ENCODE peak calls at places on chromosomes 12 and 14, in seven cellular contexts. One of them, this sample, is unnamed.

GRCh38 chr12:105706321-105706972 is 376.0 kb downstream of the C12orf75 start:
- DNase-seq in colonic mucosa: no peak
- DNase-seq in A549: no peak
- DNase-seq in endothelial cell: no peak
- DNase-seq in BE2C: peak; percentile 12
- DNase-seq in lower leg skin: no peak
- DNase-seq in Calu3: no peak
- DNase-seq in this sample: no peak

GRCh38 chr14:99590746-99591555 is 13.1 kb downstream of the CCDC85C start:
- DNase-seq in colonic mucosa: no peak
- DNase-seq in lower leg skin: no peak
- DNase-seq in Calu3: peak; percentile 34
- DNase-seq in BE2C: peak; percentile 71
- DNase-seq in A549: no peak
- DNase-seq in endothelial cell: no peak
- DNase-seq in this sample: no peak

GRCh38 chr14:64082837-64083236 is 211.3 kb downstream of the ESR2 start:
- DNase-seq in Calu3: no peak
- DNase-seq in BE2C: no peak
- DNase-seq in lower leg skin: no peak
- DNase-seq in colonic mucosa: no peak
- DNase-seq in A549: no peak
- DNase-seq in endothelial cell: no peak
- DNase-seq in this sample: no peak

GRCh38 chr12:115660211-115660805 is 617.2 kb downstream of the MED13L start:
- DNase-seq in colonic mucosa: peak; percentile 66
- DNase-seq in Calu3: no peak
- DNase-seq in endothelial cell: no peak
- DNase-seq in A549: no peak
- DNase-seq in BE2C: no peak
- DNase-seq in lower leg skin: peak; percentile 18
- DNase-seq in this sample: no peak

GRCh38 chr14:53881921-53882320 is 74.7 kb downstream of the BMP4 start:
- DNase-seq in BE2C: no peak
- DNase-seq in A549: no peak
- DNase-seq in colonic mucosa: no peak
- DNase-seq in lower leg skin: no peak
- DNase-seq in Calu3: no peak
- DNase-seq in endothelial cell: no peak
- DNase-seq in this sample: no peak

GRCh38 chr12:41795910-41796309 is 348.8 kb downstream of the GXYLT1 start:
- DNase-seq in Calu3: no peak
- DNase-seq in endothelial cell: peak; percentile 17
- DNase-seq in A549: no peak
- DNase-seq in BE2C: no peak
- DNase-seq in colonic mucosa: no peak
- DNase-seq in lower leg skin: no peak
- DNase-seq in this sample: no peak

GRCh38 chr14:27739657-27740156 is 1026.9 kb upstream of the FOXG1 start:
- DNase-seq in A549: no peak
- DNase-seq in Calu3: no peak
- DNase-seq in colonic mucosa: no peak
- DNase-seq in lower leg skin: no peak
- DNase-seq in endothelial cell: no peak
- DNase-seq in BE2C: no peak
- DNase-seq in this sample: no peak

GRCh38 chr12:131217024-131217586 is 263.4 kb downstream of the ADGRD1 start:
- DNase-seq in A549: no peak
- DNase-seq in BE2C: peak; percentile 73
- DNase-seq in lower leg skin: no peak
- DNase-seq in Calu3: no peak
- DNase-seq in colonic mucosa: no peak
- DNase-seq in endothelial cell: no peak
- DNase-seq in this sample: no peak

GRCh38 chr12:59583003-59583712 is 12.7 kb upstream of the SLC16A7 start:
- DNase-seq in endothelial cell: no peak
- DNase-seq in A549: no peak
- DNase-seq in colonic mucosa: no peak
- DNase-seq in Calu3: no peak
- DNase-seq in BE2C: no peak
- DNase-seq in lower leg skin: no peak
- DNase-seq in this sample: no peak

GRCh38 chr14:26596722-26597030 is 1.2 kb downstream of the NOVA1 start:
- DNase-seq in BE2C: peak; percentile 17
- DNase-seq in lower leg skin: no peak
- DNase-seq in A549: no peak
- DNase-seq in Calu3: no peak
- DNase-seq in colonic mucosa: peak; percentile 18
- DNase-seq in endothelial cell: peak; percentile 9
- DNase-seq in this sample: no peak

GRCh38 chr12:52454411-52455201 is 2.7 kb upstream of the KRT6B start:
- DNase-seq in endothelial cell: no peak
- DNase-seq in lower leg skin: no peak
- DNase-seq in BE2C: no peak
- DNase-seq in A549: no peak
- DNase-seq in Calu3: no peak
- DNase-seq in colonic mucosa: no peak
- DNase-seq in this sample: no peak

GRCh38 chr12:54304187-54304810 is 3.5 kb upstream of the NFE2 start:
- DNase-seq in A549: no peak
- DNase-seq in endothelial cell: peak; percentile 22
- DNase-seq in lower leg skin: peak; percentile 77
- DNase-seq in Calu3: peak; percentile 88
- DNase-seq in BE2C: peak; percentile 66
- DNase-seq in colonic mucosa: peak; percentile 74
- DNase-seq in this sample: peak; percentile 47

GRCh38 chr12:87687362-87687761 is 341.8 kb downstream of the C12orf50 start:
- DNase-seq in endothelial cell: no peak
- DNase-seq in A549: no peak
- DNase-seq in colonic mucosa: no peak
- DNase-seq in Calu3: peak; percentile 50
- DNase-seq in BE2C: no peak
- DNase-seq in lower leg skin: no peak
- DNase-seq in this sample: no peak

GRCh38 chr12:65195387-65196055 is 26.1 kb downstream of the LEMD3 start:
- DNase-seq in BE2C: no peak
- DNase-seq in Calu3: no peak
- DNase-seq in endothelial cell: no peak
- DNase-seq in A549: no peak
- DNase-seq in colonic mucosa: no peak
- DNase-seq in lower leg skin: no peak
- DNase-seq in this sample: no peak

GRCh38 chr14:83556065-83556464 is 1973.9 kb upstream of the FLRT2 start:
- DNase-seq in BE2C: no peak
- DNase-seq in Calu3: no peak
- DNase-seq in colonic mucosa: no peak
- DNase-seq in endothelial cell: no peak
- DNase-seq in lower leg skin: no peak
- DNase-seq in A549: no peak
- DNase-seq in this sample: no peak

GRCh38 chr12:130198026-130198662 is 35.9 kb downstream of the FZD10 start:
- DNase-seq in A549: no peak
- DNase-seq in colonic mucosa: no peak
- DNase-seq in Calu3: no peak
- DNase-seq in BE2C: no peak
- DNase-seq in endothelial cell: no peak
- DNase-seq in lower leg skin: no peak
- DNase-seq in this sample: no peak

DNA sequence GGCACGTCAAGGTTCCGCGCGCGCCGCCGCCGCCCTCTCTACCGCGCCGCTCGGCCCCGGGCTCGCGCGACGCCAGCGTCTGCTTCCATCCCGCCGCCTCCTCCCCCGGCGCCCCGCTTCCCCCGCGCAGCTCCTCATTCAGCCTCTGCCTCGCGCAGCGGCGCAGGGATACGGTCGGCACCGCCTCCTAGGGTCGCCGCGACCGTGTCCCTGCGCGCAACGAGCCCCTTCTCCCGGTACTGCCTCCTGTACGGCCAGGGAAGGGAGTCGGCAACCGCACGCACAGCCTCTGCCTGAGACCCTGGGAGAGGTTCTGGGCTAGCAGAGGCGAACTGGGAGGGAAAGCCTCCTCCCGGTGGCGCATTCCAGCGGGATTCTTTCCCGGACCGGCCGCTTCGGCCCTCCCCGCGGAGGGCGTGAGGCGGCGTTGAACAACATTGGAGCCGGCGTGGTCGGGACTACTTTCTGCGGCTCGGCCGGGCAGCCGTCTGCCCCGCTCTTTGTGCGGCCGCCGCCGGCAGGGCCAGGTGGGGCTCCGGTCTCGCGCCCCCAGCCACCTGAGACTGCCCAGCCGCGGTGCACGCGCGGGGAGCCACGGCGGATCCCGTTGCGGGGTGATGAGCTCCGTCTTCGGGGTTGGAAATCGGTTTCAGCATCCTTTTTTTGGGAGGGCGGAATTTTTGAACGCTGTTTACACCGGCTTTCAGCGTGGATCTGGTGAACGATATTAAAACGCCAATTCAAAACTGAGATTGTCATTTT is at the start of gene LRP6:
- DNase-seq in colonic mucosa: peak; percentile 88
- DNase-seq in Calu3: peak; percentile 92
- DNase-seq in BE2C: peak; percentile 95
- DNase-seq in endothelial cell: peak; percentile 91
- DNase-seq in A549: peak; percentile 92
- DNase-seq in lower leg skin: peak; percentile 70
- DNase-seq in this sample: peak; percentile 55
- TF ChIP-seq CTCF in colonic mucosa: no peak
- TF ChIP-seq CTCF in Calu3: peak; percentile 21
- TF ChIP-seq CTCF in BE2C: no peak
- TF ChIP-seq CTCF in endothelial cell: no peak
- TF ChIP-seq CTCF in A549: no peak
- TF ChIP-seq CTCF in lower leg skin: no peak
- TF ChIP-seq CTCF in this sample: no peak

GRCh38 chr12:62436164-62436503 is 30.5 kb upstream of the MON2 start:
- DNase-seq in endothelial cell: no peak
- DNase-seq in Calu3: no peak
- DNase-seq in colonic mucosa: no peak
- DNase-seq in lower leg skin: no peak
- DNase-seq in BE2C: peak; percentile 6
- DNase-seq in A549: no peak
- DNase-seq in this sample: no peak

GRCh38 chr12:62435337-62436163 is 31.1 kb upstream of the MON2 start:
- DNase-seq in endothelial cell: peak; percentile 56
- DNase-seq in lower leg skin: peak; percentile 28
- DNase-seq in BE2C: peak; percentile 65
- DNase-seq in A549: peak; percentile 77
- DNase-seq in Calu3: peak; percentile 70
- DNase-seq in colonic mucosa: peak; percentile 50
- DNase-seq in this sample: no peak

GRCh38 chr12:62434504-62435336 is 31.9 kb upstream of the MON2 start:
- DNase-seq in A549: no peak
- DNase-seq in BE2C: peak; percentile 9
- DNase-seq in endothelial cell: no peak
- DNase-seq in Calu3: peak; percentile 63
- DNase-seq in lower leg skin: no peak
- DNase-seq in colonic mucosa: no peak
- DNase-seq in this sample: no peak

DNA sequence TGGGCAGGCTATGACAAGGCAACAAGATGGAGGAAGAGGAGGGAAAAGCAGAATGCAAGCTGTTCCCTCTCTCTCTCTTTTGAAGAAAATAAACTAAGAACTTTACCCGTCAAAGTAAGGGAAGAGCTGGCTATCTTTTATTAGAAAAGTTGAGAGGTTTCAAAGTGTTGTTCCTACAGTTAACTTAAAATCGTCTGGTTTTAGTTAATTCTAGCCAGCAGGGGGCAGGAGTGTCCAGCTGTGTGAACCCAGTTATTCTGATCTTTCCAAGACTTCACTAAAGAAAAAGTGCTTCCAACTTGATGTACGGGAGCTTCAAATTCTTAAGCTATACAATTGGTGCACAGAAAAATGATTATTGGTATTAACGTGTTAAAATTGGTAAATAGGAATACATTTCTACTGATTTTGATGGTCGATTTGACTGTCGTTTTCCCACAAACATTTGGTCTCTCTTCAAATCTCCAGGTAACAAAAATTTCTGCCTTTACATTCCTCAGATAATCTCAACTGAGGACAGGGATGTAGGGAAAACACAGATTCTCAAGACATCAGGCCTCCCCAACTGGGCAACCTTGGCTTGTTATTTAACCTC is 28.4 kb upstream of the MON2 start:
- DNase-seq in colonic mucosa: peak; percentile 74
- DNase-seq in endothelial cell: peak; percentile 64
- DNase-seq in A549: peak; percentile 41
- DNase-seq in Calu3: peak; percentile 74
- DNase-seq in BE2C: peak; percentile 67
- DNase-seq in lower leg skin: peak; percentile 44
- DNase-seq in this sample: no peak
- TF ChIP-seq CTCF in colonic mucosa: peak; percentile 72
- TF ChIP-seq CTCF in endothelial cell: peak; percentile 82
- TF ChIP-seq CTCF in A549: peak; percentile 88
- TF ChIP-seq CTCF in Calu3: peak; percentile 64
- TF ChIP-seq CTCF in BE2C: peak; percentile 73
- TF ChIP-seq CTCF in lower leg skin: no peak
- TF ChIP-seq CTCF in this sample: peak; percentile 36

GRCh38 chr14:101313268-101313667 is 248.0 kb upstream of the DIO3 start:
- DNase-seq in endothelial cell: no peak
- DNase-seq in lower leg skin: no peak
- DNase-seq in A549: no peak
- DNase-seq in Calu3: no peak
- DNase-seq in colonic mucosa: no peak
- DNase-seq in BE2C: peak; percentile 36
- DNase-seq in this sample: no peak
- TF ChIP-seq CTCF in endothelial cell: no peak
- TF ChIP-seq CTCF in lower leg skin: no peak
- TF ChIP-seq CTCF in A549: no peak
- TF ChIP-seq CTCF in Calu3: no peak
- TF ChIP-seq CTCF in colonic mucosa: no peak
- TF ChIP-seq CTCF in BE2C: peak; percentile 46
- TF ChIP-seq CTCF in this sample: no peak

DNA sequence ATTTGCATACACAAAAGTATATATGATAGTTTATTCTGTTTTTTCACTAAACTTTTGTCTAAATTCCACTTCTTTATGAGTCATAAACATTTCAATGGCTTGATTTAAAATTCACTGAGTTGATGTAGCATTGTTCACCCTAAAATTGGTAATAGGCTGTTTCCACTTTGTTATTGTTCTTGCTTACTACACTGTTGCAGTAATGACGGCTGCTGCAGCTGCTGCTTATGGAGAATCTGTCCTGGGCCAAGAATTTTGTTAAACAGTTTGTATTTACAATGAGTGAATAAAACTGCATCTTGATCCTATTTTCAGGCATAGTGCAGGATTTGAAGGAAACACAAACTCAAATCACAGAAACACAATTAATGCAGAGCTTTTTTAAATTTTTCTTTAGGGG is 266.2 kb downstream of the LRFN5 start:
- DNase-seq in Calu3: no peak
- DNase-seq in A549: no peak
- DNase-seq in BE2C: no peak
- DNase-seq in lower leg skin: no peak
- DNase-seq in endothelial cell: no peak
- DNase-seq in colonic mucosa: no peak
- DNase-seq in this sample: no peak
- TF ChIP-seq CTCF in Calu3: no peak
- TF ChIP-seq CTCF in A549: no peak
- TF ChIP-seq CTCF in BE2C: no peak
- TF ChIP-seq CTCF in lower leg skin: no peak
- TF ChIP-seq CTCF in endothelial cell: no peak
- TF ChIP-seq CTCF in colonic mucosa: no peak
- TF ChIP-seq CTCF in this sample: no peak

GRCh38 chr12:101172316-101172715 is 37.7 kb downstream of the SLC5A8 start:
- DNase-seq in endothelial cell: peak; percentile 46
- DNase-seq in A549: no peak
- DNase-seq in Calu3: no peak
- DNase-seq in colonic mucosa: peak; percentile 23
- DNase-seq in lower leg skin: no peak
- DNase-seq in BE2C: no peak
- DNase-seq in this sample: no peak
- TF ChIP-seq CTCF in endothelial cell: no peak
- TF ChIP-seq CTCF in A549: no peak
- TF ChIP-seq CTCF in Calu3: no peak
- TF ChIP-seq CTCF in colonic mucosa: peak; percentile 27
- TF ChIP-seq CTCF in lower leg skin: no peak
- TF ChIP-seq CTCF in BE2C: peak; percentile 4
- TF ChIP-seq CTCF in this sample: no peak

This sample was measured in omental fat pad.